ENCODE peak calls at places on chromosomes 12 and 14, in eight cellular contexts. U, L, M, B, X, O, G and V are unnamed samples.

GRCh38 chr14:97618401-97618800 is 821.2 kb downstream of the VRK1 start:
- DNase-seq in U (no peak), L (no peak), M (no peak), B (no peak), X (no peak), O (no peak), G (no peak), V (no peak)

GRCh38 chr12:66598081-66598480 is 80.8 kb downstream of the GRIP1 start:
- DNase-seq in U (no peak), L (no peak), M (no peak), B (no peak), X (no peak), O (no peak), G (no peak), V (no peak)

GRCh38 chr12:131176266-131176665 is 222.6 kb downstream of the ADGRD1 start:
- DNase-seq in U (no peak), L (no peak), M (no peak), B (no peak), X (no peak), O (no peak), G (no peak), V (peak)

GRCh38 chr14:39773387-39773786 is 341.2 kb upstream of the FBXO33 start:
- DNase-seq in U (no peak), L (no peak), M (no peak), B (no peak), X (no peak), O (no peak), G (no peak), V (no peak)

GRCh38 chr12:75724913-75725312 is 213.5 kb upstream of the KRR1 start:
- DNase-seq in U (no peak), L (no peak), M (no peak), B (no peak), X (peak), O (no peak), G (peak), V (no peak)

GRCh38 chr12:130104596-130105253 is 57.5 kb upstream of the FZD10 start:
- DNase-seq in U (peak), L (no peak), M (no peak), B (peak), X (no peak), O (no peak), G (no peak), V (no peak)

GRCh38 chr14:30708157-30708556 is 86.0 kb downstream of the SCFD1 start:
- DNase-seq in U (no peak), L (no peak), M (no peak), B (no peak), X (no peak), O (no peak), G (no peak), V (no peak)

GRCh38 chr12:65798903-65799302 is 25.4 kb upstream of the HMGA2 start:
- DNase-seq in U (no peak), L (no peak), M (no peak), B (no peak), X (no peak), O (no peak), G (no peak), V (no peak)

GRCh38 chr12:117538032-117538690 is 176.7 kb upstream of the NOS1 start:
- DNase-seq in U (no peak), L (no peak), M (no peak), B (no peak), X (no peak), O (no peak), G (no peak), V (no peak)

GRCh38 chr12:124398578-124399227 is 103.8 kb downstream of the RFLNA start:
- DNase-seq in U (no peak), L (peak), M (no peak), B (no peak), X (no peak), O (peak), G (no peak), V (no peak)

GRCh38 chr12:73413974-73414373 is 1123.7 kb upstream of the ATXN7L3B start:
- DNase-seq in U (no peak), L (no peak), M (no peak), B (no peak), X (no peak), O (no peak), G (no peak), V (no peak)

GRCh38 chr14:58628381-58628780 is 9.4 kb upstream of the DACT1 start:
- DNase-seq in U (no peak), L (no peak), M (no peak), B (no peak), X (no peak), O (no peak), G (no peak), V (no peak)

GRCh38 chr12:53599579-53599978 is 26.6 kb downstream of the ATF7 start:
- DNase-seq in U (no peak), L (no peak), M (no peak), B (no peak), X (peak), O (no peak), G (no peak), V (no peak)
- TF ChIP-seq CTCF in U (no peak), L (no peak), M (no peak), B (peak), X (no peak), O (no peak), G (no peak), V (peak)

GRCh38 chr12:53214221-53214620 is 7.2 kb upstream of the ITGB7 start:
- DNase-seq in U (no peak), L (no peak), M (no peak), B (no peak), X (no peak), O (no peak), G (no peak), V (no peak)

GRCh38 chr12:53212931-53213330 is 5.9 kb upstream of the ITGB7 start:
- DNase-seq in U (no peak), L (no peak), M (no peak), B (no peak), X (no peak), O (no peak), G (no peak), V (no peak)

GRCh38 chr12:53213348-53213747 is 6.3 kb upstream of the ITGB7 start:
- DNase-seq in U (peak), L (peak), M (peak), B (peak), X (peak), O (peak), G (peak), V (peak)

GRCh38 chr12:53210843-53211242 is 3.8 kb upstream of the ITGB7 start:
- DNase-seq in U (no peak), L (no peak), M (no peak), B (no peak), X (no peak), O (no peak), G (no peak), V (no peak)

GRCh38 chr12:53211476-53212381 is 4.7 kb upstream of the ITGB7 start:
- DNase-seq in U (no peak), L (no peak), M (no peak), B (no peak), X (no peak), O (no peak), G (no peak), V (no peak)
- TF ChIP-seq CTCF in U (peak), L (peak), M (peak), B (peak), X (peak), O (no peak), G (peak), V (peak)

DNA sequence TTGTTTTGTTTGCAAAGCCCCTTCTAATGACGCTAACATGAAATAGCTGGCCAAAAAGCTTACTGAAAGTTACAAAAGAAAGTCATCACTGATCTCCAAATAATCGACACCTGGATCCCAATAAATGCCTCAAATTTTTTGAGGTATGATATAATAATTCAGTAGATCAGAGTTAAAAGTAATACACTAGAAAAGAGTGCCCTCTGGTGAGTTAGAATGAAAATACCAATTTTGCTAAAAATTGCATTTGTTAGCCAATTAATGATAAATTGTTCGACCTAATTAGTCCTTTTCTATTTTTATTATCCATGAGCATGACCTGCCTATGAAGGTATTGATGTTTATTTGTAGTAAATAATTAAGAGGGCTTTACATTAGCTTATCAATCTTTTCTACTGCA is 78.6 kb downstream of the CEP128 start:
- DNase-seq in U (no peak), L (no peak), M (no peak), B (no peak), X (peak), O (no peak), G (peak), V (no peak)
- TF ChIP-seq CTCF in U (no peak), L (no peak), M (no peak), B (peak), X (peak), O (no peak), G (peak), V (peak)

GRCh38 chr12:78037707-78038106 is 207.0 kb downstream of the NAV3 start:
- DNase-seq in U (no peak), L (no peak), M (no peak), B (no peak), X (no peak), O (no peak), G (no peak), V (no peak)
- TF ChIP-seq CTCF in U (no peak), L (no peak), M (no peak), B (no peak), X (peak), O (no peak), G (no peak), V (no peak)

DNA sequence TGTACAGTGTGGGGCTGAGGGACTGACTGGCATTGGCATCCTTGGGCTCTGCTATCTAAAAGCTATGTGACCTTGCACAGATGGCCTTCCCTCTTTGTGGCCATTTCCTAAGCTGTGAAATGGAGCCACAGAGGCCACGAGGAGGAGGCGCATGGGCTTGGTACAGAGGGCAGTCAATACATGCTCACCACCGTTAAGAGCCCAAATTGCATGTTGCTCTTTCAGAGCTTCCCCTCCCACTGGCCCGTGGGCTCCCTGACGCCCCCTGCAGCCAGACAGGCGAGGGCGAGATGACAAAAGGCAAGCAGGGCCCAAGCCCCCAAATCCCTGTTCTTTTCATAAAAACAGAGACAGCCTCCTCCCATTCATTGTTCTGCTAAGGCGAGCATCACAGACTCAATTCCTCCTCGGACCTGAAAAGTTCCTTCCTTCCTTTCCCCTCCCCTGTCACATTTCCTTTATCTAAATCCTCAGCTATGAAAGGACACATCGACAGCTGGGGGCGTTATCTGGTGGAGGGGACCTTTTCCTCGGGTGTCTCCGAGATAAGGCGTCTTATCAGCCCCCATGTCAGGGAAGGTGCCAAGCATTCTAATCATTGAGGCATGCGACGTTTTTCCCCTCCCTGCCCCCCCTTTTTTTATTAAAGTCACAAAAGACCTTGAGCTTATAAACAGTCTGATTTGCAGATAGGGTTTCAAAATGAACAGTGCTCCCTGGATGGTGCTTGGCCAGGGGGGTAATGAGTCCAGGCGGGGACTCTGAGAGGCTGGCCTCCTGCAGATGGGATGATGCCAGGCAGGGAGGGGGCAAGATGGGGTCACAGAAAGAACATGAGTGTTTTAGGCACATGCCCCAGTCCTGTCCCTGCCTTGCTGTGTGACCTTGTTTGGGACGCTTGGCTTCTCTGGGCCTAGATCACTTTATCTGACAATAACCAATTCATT is 26.4 kb downstream of the FAM222A start:
- DNase-seq in U (peak), L (peak), M (no peak), B (no peak), X (no peak), O (peak), G (no peak), V (no peak)
- TF ChIP-seq CTCF in U (no peak), L (no peak), M (no peak), B (peak), X (peak), O (peak), G (no peak), V (no peak)